ENCODE peak calls at places on chromosomes 2 and 18, in nine cellular contexts. T, N, H, K, D, Z, R, O and A are unnamed samples.

GRCh38 chr2:6215053-6215452 is 522.9 kb downstream of the SOX11 start:
- DNase-seq in O (no peak), R (no peak), K (no peak), H (no peak), T (no peak), N (no peak), D (no peak), Z (no peak), A (no peak)

GRCh38 chr18:11203998-11204397 is 54.6 kb upstream of the PIEZO2 start:
- DNase-seq in N (no peak), R (no peak), O (no peak), K (no peak), D (no peak), Z (no peak), H (no peak), T (no peak), A (no peak)

GRCh38 chr2:75292826-75293225 is 93.5 kb upstream of the TACR1 start:
- DNase-seq in R (no peak), Z (no peak), H (no peak), D (no peak), K (no peak), O (no peak), N (no peak), T (no peak), A (no peak)

GRCh38 chr2:240236217-240237111 is 96.0 kb upstream of the OTOS start:
- DNase-seq in N (no peak), T (no peak), Z (no peak), O (peak; percentile 46), R (no peak), K (no peak), H (peak; percentile 64), D (no peak), A (peak; percentile 43)

GRCh38 chr18:37243756-37244155 is 321.8 kb downstream of the CELF4 start:
- DNase-seq in N (no peak), D (no peak), O (no peak), K (no peak), Z (no peak), T (no peak), R (no peak), H (no peak), A (no peak)

GRCh38 chr2:147648471-147648870 is 196.4 kb upstream of the ACVR2A start:
- DNase-seq in Z (no peak), O (no peak), T (no peak), K (no peak), H (no peak), N (no peak), D (no peak), R (no peak), A (no peak)

GRCh38 chr2:191151315-191151698 is 513 bp upstream of the STAT4 start:
- DNase-seq in D (no peak), H (no peak), T (no peak), R (no peak), Z (no peak), O (no peak), N (no peak), K (no peak), A (no peak)

GRCh38 chr2:223082701-223083100 is 30.7 kb downstream of the KCNE4 start:
- DNase-seq in D (no peak), O (no peak), H (no peak), N (no peak), T (no peak), K (no peak), Z (no peak), R (no peak), A (no peak)

GRCh38 chr18:22838639-22839487 is 94.3 kb upstream of the RBBP8 start:
- DNase-seq in R (no peak), O (no peak), N (no peak), K (no peak), T (no peak), H (no peak), Z (no peak), D (no peak), A (no peak)

GRCh38 chr2:157866202-157866601 is 9.9 kb downstream of the ACVR1 start:
- DNase-seq in N (no peak), D (no peak), T (no peak), K (no peak), H (no peak), O (no peak), Z (no peak), R (no peak), A (no peak)

GRCh38 chr2:1097086-1097485 is 146.4 kb downstream of the SNTG2 start:
- DNase-seq in Z (no peak), N (no peak), H (no peak), K (no peak), T (no peak), R (no peak), O (no peak), D (no peak), A (no peak)

GRCh38 chr2:50748652-50749174 is 283.2 kb downstream of the NRXN1 start:
- DNase-seq in D (no peak), Z (no peak), K (no peak), T (no peak), N (no peak), O (no peak), H (no peak), R (no peak), A (no peak)

GRCh38 chr2:101972621-101973434 is 18.9 kb upstream of the IL1R2 start:
- DNase-seq in T (no peak), O (no peak), R (no peak), N (no peak), D (no peak), Z (no peak), K (no peak), H (no peak), A (no peak)

GRCh38 chr2:207655000-207655399 is 29.8 kb upstream of the METTL21A start:
- DNase-seq in K (no peak), H (no peak), Z (no peak), T (no peak), R (no peak), D (no peak), O (no peak), N (no peak), A (no peak)

GRCh38 chr2:236503100-236503499 is 66.5 kb upstream of the ACKR3 start:
- DNase-seq in K (no peak), H (no peak), N (no peak), T (no peak), D (no peak), Z (no peak), O (no peak), R (no peak), A (no peak)

GRCh38 chr2:26989156-26989555 is 18.7 kb downstream of the MAPRE3 start:
- DNase-seq in Z (no peak), T (no peak), N (no peak), K (no peak), O (no peak), D (no peak), H (no peak), R (no peak), A (no peak)

GRCh38 chr2:179861027-179861776 is at the start of gene ZNF385B:
- DNase-seq in T (no peak), N (no peak), O (no peak), K (peak; percentile 61), R (no peak), Z (no peak), H (peak; percentile 67), D (peak; percentile 14), A (no peak)

GRCh38 chr18:9506046-9506792 is 30.9 kb downstream of the RALBP1 start:
- DNase-seq in N (no peak), T (no peak), O (no peak), H (no peak), Z (no peak), R (no peak), K (no peak), D (peak; percentile 8), A (no peak)

GRCh38 chr2:219032051-219032745 is 9.1 kb downstream of the CFAP65 start:
- DNase-seq in N (no peak), T (no peak), H (peak; percentile 46), Z (no peak), D (no peak), O (no peak), K (no peak), R (no peak), A (no peak)

GRCh38 chr2:240713071-240713927 is 21.6 kb downstream of the AQP12A start:
- DNase-seq in Z (no peak), O (no peak), K (no peak), R (no peak), N (no peak), H (no peak), D (no peak), T (no peak), A (no peak)

GRCh38 chr2:24886114-24886501 is 33.9 kb downstream of the ADCY3 start:
- DNase-seq in H (no peak), R (no peak), T (no peak), O (no peak), D (no peak), K (no peak), N (no peak), Z (no peak), A (no peak)

GRCh38 chr2:145273840-145274239 is 753.9 kb upstream of the ZEB2 start:
- DNase-seq in K (no peak), O (no peak), R (no peak), H (no peak), D (no peak), N (no peak), T (no peak), Z (no peak), A (no peak)

GRCh38 chr2:121071058-121071504 is 213.9 kb downstream of the TFCP2L1 start:
- DNase-seq in O (peak; percentile 72), T (peak; percentile 7), R (no peak), H (peak; percentile 79), K (peak; percentile 71), D (peak; percentile 68), Z (peak; percentile 74), N (peak; percentile 27), A (peak; percentile 75)

GRCh38 chr18:458016-458415 is 42.5 kb downstream of the COLEC12 start:
- DNase-seq in D (no peak), Z (no peak), K (no peak), R (no peak), T (no peak), H (no peak), N (no peak), O (no peak), A (no peak)